ENCODE peak calls at places on chromosomes 4 and X, in eight cellular contexts. S, W, R, H, Q, X, A and F are unnamed samples.

GRCh38 chr4:152107736-152108500 is 347.1 kb upstream of the GATB start:
- DNase-seq in X (no peak), W (no peak), R (no peak), A (no peak), S (no peak), H (no peak), Q (no peak), F (no peak)

GRCh38 chr4:52704676-52705075 is 45.6 kb upstream of the USP46 start:
- DNase-seq in Q (no peak), W (no peak), R (no peak), S (no peak), A (no peak), X (no peak), H (no peak), F (no peak)

GRCh38 chr4:7462509-7462971 is 27.8 kb upstream of the PSAPL1 start:
- DNase-seq in H (no peak), S (no peak), A (peak), X (no peak), Q (peak), W (no peak), R (no peak), F (no peak)

GRCh38 chrX:106415276-106415895 is 196.4 kb upstream of the RADX start:
- DNase-seq in H (no peak), Q (no peak), X (no peak), S (no peak), A (no peak), R (no peak), W (no peak), F (no peak)

GRCh38 chr4:111697176-111697962 is 447.9 kb upstream of the FAM241A start:
- DNase-seq in A (no peak), X (no peak), Q (no peak), R (no peak), S (no peak), W (no peak), H (no peak), F (no peak)

GRCh38 chr4:137905930-137906329 is 336.2 kb downstream of the SLC7A11 start:
- DNase-seq in W (no peak), S (no peak), R (no peak), A (no peak), Q (no peak), X (no peak), H (no peak), F (no peak)

GRCh38 chr4:168076989-168077725 is 15.2 kb upstream of the ANXA10 start:
- DNase-seq in S (no peak), H (no peak), R (peak), W (peak), Q (peak), A (peak), X (no peak), F (no peak)

GRCh38 chr4:158020175-158020574 is 152.7 kb downstream of the GASK1B start:
- DNase-seq in R (peak), H (no peak), S (no peak), A (no peak), Q (no peak), W (peak), X (no peak), F (no peak)

GRCh38 chrX:39688576-39689373 is 409.0 kb downstream of the BCOR start:
- DNase-seq in S (no peak), H (peak), A (peak), W (no peak), X (no peak), R (no peak), Q (peak), F (no peak)

GRCh38 chr4:107497054-107497453 is 223.0 kb downstream of the PAPSS1 start:
- DNase-seq in Q (no peak), W (no peak), H (no peak), S (no peak), A (no peak), R (no peak), X (no peak), F (no peak)

GRCh38 chr4:22473268-22473667 is 42.6 kb downstream of the ADGRA3 start:
- DNase-seq in W (peak), A (no peak), Q (no peak), H (no peak), X (no peak), R (no peak), S (no peak), F (no peak)

GRCh38 chrX:13396887-13397286 is 77.0 kb upstream of the ATXN3L start:
- DNase-seq in H (no peak), A (no peak), X (no peak), Q (no peak), R (no peak), W (no peak), S (no peak), F (no peak)

GRCh38 chr4:75345436-75345835 is 168.8 kb downstream of the RCHY1 start:
- DNase-seq in A (no peak), X (no peak), Q (no peak), R (no peak), S (no peak), H (no peak), W (peak), F (no peak)

GRCh38 chr4:77433102-77433733 is 172.4 kb upstream of the CXCL13 start:
- DNase-seq in W (peak), R (no peak), X (no peak), Q (no peak), H (no peak), A (peak), S (no peak), F (no peak)

DNA sequence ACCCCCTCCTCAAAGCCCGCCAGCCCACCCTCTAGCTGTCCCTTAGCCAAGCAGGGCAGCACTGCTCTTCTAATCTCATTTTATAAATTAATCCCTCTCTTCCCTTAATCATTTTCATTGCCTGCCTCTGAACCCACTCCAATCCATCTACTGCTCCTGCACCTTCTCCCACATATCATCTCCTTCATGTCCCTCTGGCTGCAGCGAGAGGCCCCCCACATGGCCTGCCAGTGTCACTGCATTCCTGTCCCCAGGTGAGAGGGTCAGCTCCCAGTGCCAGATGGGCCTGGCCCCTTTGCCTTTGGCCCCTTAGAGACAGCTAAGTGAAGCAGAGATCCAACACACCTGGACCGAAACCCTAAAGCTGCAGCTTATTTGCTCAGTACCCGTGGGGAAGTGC is 79.4 kb downstream of the PJA1 start:
- DNase-seq in H (no peak), A (no peak), S (no peak), Q (no peak), X (no peak), R (no peak), W (no peak), F (no peak)
- TF ChIP-seq CTCF in H (no peak), A (no peak), S (no peak), Q (no peak), X (no peak), R (no peak), W (no peak), F (no peak)

DNA sequence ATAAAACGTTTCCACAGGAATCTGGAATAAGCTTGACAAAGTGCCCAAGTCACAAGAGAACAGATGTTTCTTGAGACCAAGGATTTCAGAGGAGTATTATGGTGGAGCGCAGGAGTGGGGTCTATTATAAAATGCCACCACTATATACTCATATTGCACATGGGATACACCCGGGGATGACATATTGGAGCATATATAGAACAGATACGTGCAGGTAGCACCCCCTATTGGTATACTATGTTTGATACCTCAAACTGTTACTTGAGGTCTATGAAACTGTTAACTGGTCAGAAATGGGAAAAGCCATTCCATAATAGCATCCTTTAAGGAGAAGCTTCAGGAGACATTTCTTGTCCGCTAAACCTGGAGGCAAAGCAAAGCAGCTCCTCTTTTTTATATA is 86.0 kb downstream of the PCYT1B start:
- DNase-seq in H (no peak), A (no peak), W (no peak), R (no peak), X (no peak), Q (no peak), S (no peak), F (no peak)
- TF ChIP-seq CTCF in H (no peak), A (peak), W (no peak), R (no peak), X (peak), Q (no peak), S (no peak), F (no peak)

GRCh38 chr4:56007154-56007553 is 58.4 kb downstream of the CEP135 start:
- DNase-seq in X (no peak), W (no peak), H (no peak), Q (no peak), R (no peak), S (no peak), A (no peak), F (no peak)
- TF ChIP-seq CTCF in X (no peak), W (no peak), H (no peak), Q (no peak), R (no peak), S (no peak), A (peak), F (no peak)

GRCh38 chr4:123924536-123924935 is 527.9 kb downstream of the SPRY1 start:
- DNase-seq in R (no peak), W (no peak), Q (no peak), A (no peak), S (no peak), H (no peak), X (no peak), F (no peak)
- TF ChIP-seq CTCF in R (no peak), W (no peak), Q (no peak), A (no peak), S (no peak), H (no peak), X (no peak), F (no peak)

GRCh38 chr4:37422638-37423037 is 178.1 kb downstream of the NWD2 start:
- DNase-seq in R (no peak), A (no peak), X (no peak), Q (no peak), W (no peak), S (no peak), H (no peak), F (no peak)

GRCh38 chr4:37423310-37423709 is 178.8 kb downstream of the NWD2 start:
- DNase-seq in R (no peak), W (no peak), Q (no peak), X (no peak), A (no peak), S (no peak), H (no peak), F (no peak)

GRCh38 chr4:37421614-37422013 is 177.1 kb downstream of the NWD2 start:
- DNase-seq in Q (no peak), H (no peak), R (no peak), X (no peak), S (no peak), W (no peak), A (no peak), F (no peak)

GRCh38 chr4:37424753-37425152 is 180.2 kb downstream of the NWD2 start:
- DNase-seq in R (no peak), H (no peak), Q (no peak), S (no peak), W (no peak), A (no peak), X (no peak), F (no peak)

DNA sequence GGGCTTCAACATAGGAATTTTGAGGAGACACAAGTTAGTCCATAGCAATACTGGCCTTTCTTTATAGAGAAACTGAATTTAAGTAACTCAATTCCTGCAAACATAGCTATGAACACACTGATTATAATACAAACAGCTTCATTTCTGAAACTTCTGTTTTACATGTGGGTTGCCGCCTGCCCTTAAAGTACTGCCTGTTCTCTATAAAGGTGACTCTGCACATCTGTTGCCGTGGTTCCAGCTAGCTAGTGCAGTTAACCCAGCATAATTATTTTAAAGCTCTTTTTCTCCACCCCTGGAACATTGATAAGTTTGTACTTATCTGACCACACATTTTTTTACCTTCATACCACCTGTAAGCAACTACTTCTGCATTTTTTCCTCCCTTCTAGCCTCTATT is 177.6 kb downstream of the NWD2 start:
- DNase-seq in A (no peak), H (no peak), R (no peak), X (no peak), S (no peak), W (no peak), Q (no peak), F (no peak)
- TF ChIP-seq CTCF in A (no peak), H (no peak), R (no peak), X (no peak), S (no peak), W (no peak), Q (no peak), F (no peak)

GRCh38 chr4:115233600-115233999 is 120.2 kb upstream of the NDST4 start:
- DNase-seq in X (no peak), S (no peak), Q (no peak), R (no peak), H (no peak), A (no peak), W (no peak), F (no peak)

GRCh38 chr4:115229873-115230272 is 116.5 kb upstream of the NDST4 start:
- DNase-seq in Q (no peak), A (no peak), W (no peak), X (no peak), R (no peak), H (no peak), S (no peak), F (no peak)

GRCh38 chr4:115228851-115229250 is 115.4 kb upstream of the NDST4 start:
- DNase-seq in H (no peak), R (no peak), W (no peak), X (no peak), Q (no peak), S (no peak), A (no peak), F (no peak)

GRCh38 chr4:115234405-115235093 is 121.1 kb upstream of the NDST4 start:
- DNase-seq in X (no peak), R (no peak), Q (no peak), H (no peak), S (no peak), A (peak), W (no peak), F (no peak)
- TF ChIP-seq CTCF in X (peak), R (no peak), Q (peak), H (peak), S (no peak), A (peak), W (peak), F (no peak)